ENCODE peak calls at places on chromosomes 3 and 15, in ten cellular contexts. J is adrenal gland; X is Peyer's patch; M is OCI-LY7; R is left ventricle myocardium inferior; T is CD4-positive, alpha-beta T cell; S is AG09309; U is fibroblast of lung; O is endothelial cell; D is brain microvascular endothelial cell. Z is an unnamed sample.
A peak's percentile ranks its signal among the peaks of the same experiment; 100 is the strongest.

GRCh38 chr3:48372862-48373435 is 930 bp downstream of the FBXW12 start:
- DNase-seq in J (no peak), X (no peak), M (no peak), R (no peak), T (no peak), S (no peak), U (no peak), O (no peak), D (no peak), Z (no peak)

GRCh38 chr15:79977431-79977940 is 6.5 kb upstream of the BCL2A1 start:
- DNase-seq in J (peak; percentile 17), X (peak; percentile 52), M (peak; percentile 50), R (no peak), T (no peak), S (no peak), U (peak; percentile 47), O (no peak), D (no peak), Z (no peak)

GRCh38 chr3:126415661-126416591 is 21.2 kb downstream of the CFAP100 start:
- DNase-seq in J (no peak), X (no peak), M (no peak), R (no peak), T (no peak), S (no peak), U (no peak), O (no peak), D (no peak), Z (no peak)

GRCh38 chr15:53569756-53570480 is 189.5 kb downstream of the WDR72 start:
- DNase-seq in J (no peak), X (no peak), M (no peak), R (no peak), T (no peak), S (no peak), U (peak; percentile 23), O (no peak), D (peak; percentile 43), Z (no peak)

GRCh38 chr3:98449606-98450193 is 13.3 kb upstream of the OR5K1 start:
- DNase-seq in J (no peak), X (no peak), M (no peak), R (no peak), T (no peak), S (no peak), U (no peak), O (no peak), D (no peak), Z (no peak)

GRCh38 chr15:45704329-45705249 is 69.8 kb downstream of the SQOR start:
- DNase-seq in J (peak; percentile 9), X (no peak), M (no peak), R (no peak), T (no peak), S (no peak), U (no peak), O (peak; percentile 45), D (peak; percentile 20), Z (peak; percentile 46)

GRCh38 chr3:104392327-104392726 is 974.4 kb upstream of the ALCAM start:
- DNase-seq in J (no peak), X (no peak), M (peak; percentile 7), R (no peak), T (no peak), S (no peak), U (no peak), O (no peak), D (no peak), Z (no peak)

GRCh38 chr3:189369636-189370035 is 197.9 kb downstream of the TPRG1 start:
- DNase-seq in J (no peak), X (no peak), M (no peak), R (no peak), T (no peak), S (no peak), U (no peak), O (no peak), D (no peak), Z (no peak)

GRCh38 chr15:28114114-28114455 is 15.0 kb upstream of the OCA2 start:
- DNase-seq in J (no peak), X (no peak), M (no peak), R (no peak), T (no peak), S (no peak), U (no peak), O (no peak), D (no peak), Z (no peak)

GRCh38 chr15:41464889-41465580 is 28.6 kb upstream of the ITPKA start:
- DNase-seq in J (peak; percentile 59), X (no peak), M (no peak), R (no peak), T (no peak), S (no peak), U (no peak), O (no peak), D (no peak), Z (no peak)

DNA sequence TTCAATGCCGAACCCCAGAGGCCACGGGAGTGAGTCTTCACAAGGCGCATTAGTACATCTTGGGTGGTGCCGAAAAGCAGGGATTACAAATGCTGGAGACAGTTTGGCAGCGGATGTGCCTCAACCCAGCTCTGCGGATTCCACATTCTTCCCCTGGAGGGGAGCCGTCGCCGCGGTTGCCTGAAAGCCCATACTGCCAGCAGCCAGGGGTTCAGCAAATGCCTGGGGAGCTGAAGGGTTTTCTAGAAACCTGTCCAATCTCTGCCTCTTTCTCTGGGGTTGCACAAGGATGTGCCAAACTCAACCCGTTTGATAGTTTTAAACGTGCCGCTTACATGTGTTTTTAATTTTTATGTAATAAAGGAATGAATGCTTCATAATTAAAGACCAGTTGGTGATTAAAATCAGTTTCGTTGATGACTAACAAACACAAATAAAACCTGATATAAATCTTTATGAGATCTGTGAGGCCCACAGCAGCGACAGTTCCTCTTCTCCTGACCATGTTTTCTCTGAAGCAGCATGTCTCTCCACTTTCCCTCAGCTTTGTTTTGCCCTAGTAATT is 74.6 kb upstream of the LEKR1 start:
- DNase-seq in J (peak; percentile 13), X (no peak), M (no peak), R (peak; percentile 31), T (no peak), S (peak; percentile 98), U (peak; percentile 92), O (peak; percentile 47), D (peak; percentile 88), Z (peak; percentile 95)
- TF ChIP-seq CTCF in J (no peak), X (no peak), M (no peak), R (no peak), T (no peak), S (peak; percentile 31), U (no peak), O (no peak), D (peak; percentile 42), Z (peak; percentile 21)

GRCh38 chr3:39446444-39446843 is 21.0 kb upstream of the MOBP start:
- DNase-seq in J (no peak), X (no peak), M (no peak), R (no peak), T (no peak), S (no peak), U (no peak), O (no peak), D (no peak), Z (no peak)

GRCh38 chr3:39447637-39448483 is 19.6 kb upstream of the MOBP start:
- DNase-seq in J (peak; percentile 74), X (peak; percentile 65), M (peak; percentile 77), R (no peak), T (peak; percentile 40), S (peak; percentile 58), U (peak; percentile 69), O (peak; percentile 70), D (peak; percentile 84), Z (peak; percentile 77)

GRCh38 chr3:39440316-39440715 is 27.2 kb upstream of the MOBP start:
- DNase-seq in J (no peak), X (no peak), M (no peak), R (no peak), T (no peak), S (no peak), U (no peak), O (no peak), D (no peak), Z (no peak)

GRCh38 chr3:39445927-39446326 is 21.6 kb upstream of the MOBP start:
- DNase-seq in J (no peak), X (no peak), M (no peak), R (no peak), T (no peak), S (no peak), U (no peak), O (no peak), D (no peak), Z (no peak)

DNA sequence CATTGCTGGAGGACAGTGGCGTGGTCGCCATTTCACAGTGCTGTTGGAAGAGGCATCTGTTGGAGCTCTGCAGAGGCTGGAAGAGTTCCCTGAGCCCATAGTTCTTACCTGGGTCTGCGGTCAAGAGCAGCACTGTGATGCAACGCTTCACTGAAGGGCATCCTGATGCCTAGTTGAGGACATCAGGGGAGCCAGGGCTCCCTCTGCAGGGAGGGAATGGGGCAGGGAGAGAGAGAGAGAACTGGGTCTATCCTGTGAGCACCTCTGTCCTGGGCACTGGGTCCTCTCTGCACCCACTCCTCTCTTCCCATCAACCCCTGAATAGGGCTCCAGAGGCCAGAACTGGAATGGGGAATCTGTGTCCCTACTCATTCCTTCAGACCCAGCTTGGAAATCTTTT is 23.9 kb upstream of the MOBP start:
- DNase-seq in J (no peak), X (no peak), M (no peak), R (no peak), T (no peak), S (no peak), U (no peak), O (no peak), D (no peak), Z (no peak)
- TF ChIP-seq CTCF in J (no peak), X (no peak), M (no peak), R (no peak), T (no peak), S (no peak), U (no peak), O (no peak), D (peak; percentile 26), Z (peak; percentile 29)

GRCh38 chr3:10351013-10351735 is 30.3 kb upstream of the SEC13 start:
- DNase-seq in J (no peak), X (no peak), M (no peak), R (no peak), T (no peak), S (no peak), U (no peak), O (no peak), D (no peak), Z (no peak)
- TF ChIP-seq CTCF in J (no peak), X (no peak), M (no peak), R (no peak), T (no peak), S (no peak), U (no peak), O (no peak), D (no peak), Z (no peak)

DNA sequence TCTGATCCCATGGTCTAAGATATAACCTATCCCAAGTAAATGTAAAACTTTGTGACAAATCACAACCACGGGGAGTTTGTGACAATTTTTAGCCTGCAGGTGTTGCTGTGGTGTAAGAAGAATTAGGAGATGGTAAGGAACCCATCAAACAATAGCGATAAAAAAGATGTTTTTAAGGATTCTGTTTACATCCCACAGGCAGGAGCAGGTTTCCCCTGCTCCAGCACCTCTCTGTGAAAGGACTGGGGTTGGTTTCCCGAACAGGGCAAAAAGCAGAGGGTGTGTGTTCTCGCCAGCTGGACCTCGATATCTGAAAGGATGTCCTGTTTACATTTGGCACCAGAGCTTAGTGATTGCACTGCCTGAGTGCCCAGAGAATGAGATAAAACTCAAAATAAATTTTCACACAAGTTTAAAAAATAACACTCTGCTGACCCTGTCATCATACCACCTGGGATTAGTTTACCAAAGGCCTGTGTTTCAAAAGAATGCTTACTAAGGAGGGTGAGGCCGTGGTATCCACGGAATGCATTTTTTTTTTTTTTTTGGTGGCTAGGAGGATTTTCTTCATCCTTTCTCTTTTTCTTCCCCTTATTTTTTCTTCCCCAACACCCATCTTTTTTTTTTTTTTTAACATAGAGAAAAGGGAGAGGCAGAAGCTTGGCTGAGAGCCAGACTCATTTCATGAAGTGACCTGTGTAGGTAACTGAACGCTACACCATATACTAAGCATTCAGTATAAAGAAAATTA is 151.8 kb upstream of the DPH6 start:
- DNase-seq in J (no peak), X (no peak), M (no peak), R (no peak), T (no peak), S (peak; percentile 45), U (peak; percentile 89), O (peak; percentile 18), D (peak; percentile 47), Z (peak; percentile 32)
- TF ChIP-seq CTCF in J (no peak), X (no peak), M (no peak), R (peak; percentile 38), T (no peak), S (peak; percentile 12), U (no peak), O (no peak), D (no peak), Z (peak; percentile 26)